ENCODE peak calls at places on chromosome 12, in four cellular contexts. P is stimulated activated CD8-positive, alpha-beta memory T cell treated with anti-CD3 and anti-CD28 coated beads, Interleukin-2, amount 100 ng/mL, for 48 hours; Z is Kasumi-1; U is GM18507. R is an unnamed sample.

GRCh38 chr12:12015073-12015685 is 55.6 kb upstream of the BCL2L14 start:
- DNase-seq in P (no peak), Z (no peak), U (no peak), R (no peak)

GRCh38 chr12:54159140-54159539 is 29.6 kb downstream of the SMUG1 start:
- DNase-seq in P (peak; percentile 40), Z (no peak), U (peak; percentile 64), R (no peak)

GRCh38 chr12:104779134-104779533 is 179.0 kb downstream of the SLC41A2 start:
- DNase-seq in P (no peak), Z (no peak), U (no peak), R (no peak)

GRCh38 chr12:89707623-89707991 is 1.0 kb downstream of the ATP2B1 start:
- DNase-seq in P (peak; percentile 13), Z (no peak), U (no peak), R (peak; percentile 66)

GRCh38 chr12:94997061-94997460 is 6.4 kb downstream of the NDUFA12 start:
- DNase-seq in P (no peak), Z (no peak), U (no peak), R (no peak)

GRCh38 chr12:48779869-48780268 is 9.0 kb downstream of the ADCY6 start:
- DNase-seq in P (no peak), Z (peak; percentile 90), U (no peak), R (peak; percentile 78)

GRCh38 chr12:10553148-10553547 is 47.5 kb downstream of the EIF2S3B start:
- DNase-seq in P (no peak), Z (no peak), U (no peak), R (peak; percentile 13)

GRCh38 chr12:19520646-19521045 is 81.4 kb downstream of the AEBP2 start:
- DNase-seq in P (no peak), Z (no peak), U (no peak), R (no peak)

GRCh38 chr12:107976331-107976730 is 152.8 kb upstream of the WSCD2 start:
- DNase-seq in P (no peak), Z (no peak), U (no peak), R (no peak)

GRCh38 chr12:26212356-26212755 is 17.0 kb downstream of the SSPN start:
- DNase-seq in P (no peak), Z (no peak), U (no peak), R (no peak)

GRCh38 chr12:106171117-106171750 is 32.5 kb upstream of the NUAK1 start:
- DNase-seq in P (no peak), Z (no peak), U (no peak), R (no peak)

GRCh38 chr12:51307655-51308593 is 16.1 kb downstream of the BIN2 start:
- DNase-seq in P (no peak), Z (no peak), U (no peak), R (no peak)

GRCh38 chr12:93943766-93944165 is 204.6 kb upstream of the PLXNC1 start:
- DNase-seq in P (no peak), Z (no peak), U (no peak), R (peak; percentile 43)

GRCh38 chr12:19892186-19892585 is 452.9 kb downstream of the AEBP2 start:
- DNase-seq in P (no peak), Z (no peak), U (no peak), R (no peak)

GRCh38 chr12:49043856-49044258 is 16.7 kb downstream of the KMT2D start:
- DNase-seq in P (peak; percentile 72), Z (peak; percentile 87), U (peak; percentile 50), R (peak; percentile 73)

GRCh38 chr12:57632369-57632897 is 568 bp downstream of the B4GALNT1 start:
- DNase-seq in P (no peak), Z (no peak), U (no peak), R (peak; percentile 39)

GRCh38 chr12:5745251-5745888 is 199.7 kb downstream of the ANO2 start:
- DNase-seq in P (peak; percentile 44), Z (peak; percentile 17), U (peak; percentile 14), R (peak; percentile 74)

GRCh38 chr12:75960954-75961661 is 70.5 kb downstream of the PHLDA1 start:
- DNase-seq in P (no peak), Z (no peak), U (no peak), R (no peak)

GRCh38 chr12:43098766-43099550 is 453.0 kb downstream of the ADAMTS20 start:
- DNase-seq in P (no peak), Z (no peak), U (no peak), R (no peak)

GRCh38 chr12:58104443-58104842 is 163.1 kb downstream of the ATP23 start:
- DNase-seq in P (no peak), Z (no peak), U (no peak), R (no peak)

GRCh38 chr12:48925218-48925871 is at the start of gene FKBP11:
- DNase-seq in P (peak; percentile 70), Z (peak; percentile 58), U (peak; percentile 65), R (no peak)

GRCh38 chr12:52714887-52715281 is 11.6 kb upstream of the KRT77 start:
- DNase-seq in P (no peak), Z (no peak), U (no peak), R (no peak)

GRCh38 chr12:128980623-128981022 is 127.3 kb downstream of the GLT1D1 start:
- DNase-seq in P (no peak), Z (no peak), U (no peak), R (no peak)

GRCh38 chr12:3770891-3771290 is 18.0 kb upstream of the CRACR2A start:
- DNase-seq in P (no peak), Z (no peak), U (no peak), R (no peak)

GRCh38 chr12:9049520-9050133 is 60.3 kb downstream of the KLRG1 start:
- DNase-seq in P (no peak), Z (peak; percentile 43), U (no peak), R (peak; percentile 74)

GRCh38 chr12:103028881-103029280 is 71.4 kb downstream of the ASCL1 start:
- DNase-seq in P (no peak), Z (no peak), U (no peak), R (no peak)

GRCh38 chr12:50132505-50133135 is 20.6 kb downstream of the COX14 start:
- DNase-seq in P (no peak), Z (no peak), U (no peak), R (peak; percentile 70)

GRCh38 chr12:131872154-131873046 is 22.0 kb upstream of the ULK1 start:
- DNase-seq in P (no peak), Z (no peak), U (no peak), R (no peak)

GRCh38 chr12:55705802-55706402 is 1.8 kb downstream of the ITGA7 start:
- DNase-seq in P (no peak), Z (no peak), U (no peak), R (peak; percentile 41)